ENCODE peak calls at places on chromosome 15, in six cellular contexts. W is CD4-positive, alpha-beta memory T cell; X is dorsolateral prefrontal cortex; U is GM12865; N is stimulated activated CD8-positive, alpha-beta memory T cell treated with anti-CD3 and anti-CD28 coated beads, Interleukin-12 subunit alpha, Interleukin-12 subunit beta, amount 100 ng/mL, for 1 hour; Q is amniotic stem cell. T is an unnamed sample.

GRCh38 chr15:75687486-75688277 is 25.0 kb downstream of the CSPG4 start:
- DNase-seq in X (no peak), Q (no peak), U (no peak), W (no peak), N (no peak), T (no peak)

GRCh38 chr15:47384316-47384715 is 333.0 kb upstream of the SEMA6D start:
- DNase-seq in U (no peak), N (no peak), Q (peak), X (no peak), W (no peak), T (peak)

GRCh38 chr15:74622758-74623157 is 7.1 kb downstream of the CLK3 start:
- DNase-seq in N (no peak), W (no peak), Q (no peak), U (no peak), X (no peak), T (no peak)

GRCh38 chr15:26891448-26891881 is 24.6 kb downstream of the GABRA5 start:
- DNase-seq in N (no peak), Q (no peak), W (no peak), U (peak), X (peak), T (peak)

GRCh38 chr15:69812881-69813280 is 284.8 kb downstream of the TLE3 start:
- DNase-seq in U (no peak), X (no peak), Q (no peak), N (no peak), W (no peak), T (no peak)

GRCh38 chr15:58864602-58865419 is 68.7 kb downstream of the SLTM start:
- DNase-seq in Q (no peak), N (no peak), X (peak), U (no peak), W (no peak), T (peak)

GRCh38 chr15:49814709-49815108 is 193.9 kb downstream of the DTWD1 start:
- DNase-seq in U (no peak), W (no peak), N (no peak), Q (no peak), X (no peak), T (peak)

GRCh38 chr15:94965593-94965992 is 734.2 kb downstream of the MCTP2 start:
- DNase-seq in N (no peak), U (no peak), Q (no peak), X (no peak), W (no peak), T (peak)

GRCh38 chr15:68700395-68701123 is 120.1 kb downstream of the ANP32A start:
- DNase-seq in N (no peak), X (peak), Q (peak), U (no peak), W (no peak), T (peak)

GRCh38 chr15:80504931-80505330 is 100.7 kb downstream of the ARNT2 start:
- DNase-seq in W (no peak), N (no peak), Q (no peak), X (no peak), U (no peak), T (no peak)

GRCh38 chr15:52093539-52094502 is 18.8 kb downstream of the BCL2L10 start:
- DNase-seq in Q (peak), U (no peak), X (no peak), N (no peak), W (no peak), T (peak)

GRCh38 chr15:80482686-80483085 is 78.5 kb downstream of the ARNT2 start:
- DNase-seq in N (no peak), X (no peak), U (no peak), W (no peak), Q (no peak), T (no peak)

GRCh38 chr15:25780479-25781255 is 82.5 kb downstream of the ATP10A start:
- DNase-seq in N (no peak), W (no peak), X (no peak), Q (no peak), U (no peak), T (no peak)

GRCh38 chr15:64162869-64163661 is at the start of gene PPIB:
- DNase-seq in N (peak), U (peak), Q (peak), W (peak), X (peak), T (peak)

GRCh38 chr15:63366451-63366850 is 15.2 kb downstream of the CA12 start:
- DNase-seq in Q (no peak), W (no peak), U (no peak), N (no peak), X (no peak), T (no peak)

GRCh38 chr15:22262613-22263020 is 182.3 kb downstream of the OR4M2 start:
- DNase-seq in U (no peak), W (peak), X (no peak), N (peak), Q (no peak), T (no peak)

GRCh38 chr15:85414991-85415390 is 34.6 kb downstream of the AKAP13 start:
- DNase-seq in X (no peak), U (no peak), N (no peak), Q (no peak), W (no peak), T (no peak)

GRCh38 chr15:99130314-99130713 is 25.4 kb downstream of the SYNM start:
- DNase-seq in X (no peak), Q (no peak), U (no peak), W (no peak), N (no peak), T (no peak)

GRCh38 chr15:88658972-88659931 is 20.4 kb downstream of the ISG20 start:
- DNase-seq in Q (peak), X (no peak), N (no peak), W (no peak), U (no peak), T (no peak)

GRCh38 chr15:71170163-71170562 is 54.9 kb downstream of the THSD4 start:
- DNase-seq in U (no peak), Q (no peak), N (no peak), X (no peak), W (no peak), T (no peak)

GRCh38 chr15:23038741-23039150 is 623 bp downstream of the TUBGCP5 start:
- DNase-seq in N (no peak), W (no peak), U (no peak), X (no peak), Q (peak), T (peak)

GRCh38 chr15:63238796-63239195 is 38.6 kb upstream of the APH1B start:
- DNase-seq in W (no peak), Q (no peak), U (peak), N (no peak), X (no peak), T (peak)